ENCODE peak calls at places on chromosome 13, in eight cellular contexts. One of them, this sample, is unnamed.

GRCh38 chr13:97879646-97880297 is 73.7 kb upstream of the IPO5 start:
- DNase-seq in HepG2: no peak
- DNase-seq in thoracic aorta: no peak
- DNase-seq in astrocyte of the spinal cord: peak
- DNase-seq in brain microvascular endothelial cell: peak
- DNase-seq in breast epithelium: no peak
- DNase-seq in heart right ventricle: no peak
- DNase-seq in mesendoderm: peak
- DNase-seq in this sample: peak

GRCh38 chr13:60164490-60164889 is 762 bp upstream of the DIAPH3 start:
- DNase-seq in heart right ventricle: no peak
- DNase-seq in thoracic aorta: no peak
- DNase-seq in astrocyte of the spinal cord: no peak
- DNase-seq in mesendoderm: peak
- DNase-seq in HepG2: no peak
- DNase-seq in brain microvascular endothelial cell: no peak
- DNase-seq in breast epithelium: no peak
- DNase-seq in this sample: no peak

GRCh38 chr13:72886272-72887062 is 104.5 kb downstream of the PIBF1 start:
- DNase-seq in brain microvascular endothelial cell: no peak
- DNase-seq in mesendoderm: no peak
- DNase-seq in astrocyte of the spinal cord: no peak
- DNase-seq in breast epithelium: no peak
- DNase-seq in HepG2: no peak
- DNase-seq in heart right ventricle: no peak
- DNase-seq in thoracic aorta: no peak
- DNase-seq in this sample: no peak

GRCh38 chr13:22030321-22030720 is 359.4 kb downstream of the FGF9 start:
- DNase-seq in mesendoderm: no peak
- DNase-seq in heart right ventricle: no peak
- DNase-seq in astrocyte of the spinal cord: no peak
- DNase-seq in thoracic aorta: no peak
- DNase-seq in HepG2: no peak
- DNase-seq in brain microvascular endothelial cell: no peak
- DNase-seq in breast epithelium: no peak
- DNase-seq in this sample: no peak

GRCh38 chr13:29137995-29138394 is 317.9 kb downstream of the MTUS2 start:
- DNase-seq in mesendoderm: peak
- DNase-seq in heart right ventricle: no peak
- DNase-seq in HepG2: no peak
- DNase-seq in brain microvascular endothelial cell: no peak
- DNase-seq in thoracic aorta: no peak
- DNase-seq in breast epithelium: no peak
- DNase-seq in astrocyte of the spinal cord: no peak
- DNase-seq in this sample: no peak

GRCh38 chr13:90362718-90363117 is 984.8 kb upstream of the MIR17HG start:
- DNase-seq in astrocyte of the spinal cord: no peak
- DNase-seq in thoracic aorta: no peak
- DNase-seq in heart right ventricle: no peak
- DNase-seq in HepG2: no peak
- DNase-seq in breast epithelium: no peak
- DNase-seq in brain microvascular endothelial cell: peak
- DNase-seq in mesendoderm: no peak
- DNase-seq in this sample: no peak

GRCh38 chr13:51585234-51585672 is 991 bp downstream of the WDFY2 start:
- DNase-seq in mesendoderm: no peak
- DNase-seq in heart right ventricle: no peak
- DNase-seq in HepG2: no peak
- DNase-seq in breast epithelium: no peak
- DNase-seq in astrocyte of the spinal cord: peak
- DNase-seq in thoracic aorta: no peak
- DNase-seq in brain microvascular endothelial cell: peak
- DNase-seq in this sample: no peak

GRCh38 chr13:102724923-102725322 is 30.1 kb upstream of the METTL21C start:
- DNase-seq in astrocyte of the spinal cord: peak
- DNase-seq in HepG2: peak
- DNase-seq in thoracic aorta: no peak
- DNase-seq in brain microvascular endothelial cell: peak
- DNase-seq in heart right ventricle: no peak
- DNase-seq in breast epithelium: no peak
- DNase-seq in mesendoderm: peak
- DNase-seq in this sample: no peak

GRCh38 chr13:25608181-25608580 is 236.4 kb downstream of the ATP8A2 start:
- DNase-seq in mesendoderm: no peak
- DNase-seq in thoracic aorta: no peak
- DNase-seq in brain microvascular endothelial cell: no peak
- DNase-seq in astrocyte of the spinal cord: no peak
- DNase-seq in breast epithelium: no peak
- DNase-seq in HepG2: no peak
- DNase-seq in heart right ventricle: no peak
- DNase-seq in this sample: no peak

GRCh38 chr13:47226516-47226915 is 329.7 kb upstream of the HTR2A start:
- DNase-seq in HepG2: no peak
- DNase-seq in heart right ventricle: no peak
- DNase-seq in brain microvascular endothelial cell: no peak
- DNase-seq in thoracic aorta: no peak
- DNase-seq in mesendoderm: no peak
- DNase-seq in astrocyte of the spinal cord: no peak
- DNase-seq in breast epithelium: no peak
- DNase-seq in this sample: no peak

GRCh38 chr13:47426126-47426849 is 529.4 kb upstream of the HTR2A start:
- DNase-seq in heart right ventricle: no peak
- DNase-seq in HepG2: no peak
- DNase-seq in thoracic aorta: no peak
- DNase-seq in astrocyte of the spinal cord: peak
- DNase-seq in breast epithelium: peak
- DNase-seq in brain microvascular endothelial cell: peak
- DNase-seq in mesendoderm: no peak
- DNase-seq in this sample: peak

GRCh38 chr13:30466358-30466714 is 600 bp upstream of the HMGB1 start:
- DNase-seq in breast epithelium: no peak
- DNase-seq in mesendoderm: peak
- DNase-seq in astrocyte of the spinal cord: peak
- DNase-seq in brain microvascular endothelial cell: peak
- DNase-seq in HepG2: no peak
- DNase-seq in heart right ventricle: no peak
- DNase-seq in thoracic aorta: no peak
- DNase-seq in this sample: no peak

GRCh38 chr13:40477623-40478608 is 188.5 kb downstream of the FOXO1 start:
- DNase-seq in brain microvascular endothelial cell: peak
- DNase-seq in HepG2: peak
- DNase-seq in mesendoderm: peak
- DNase-seq in heart right ventricle: peak
- DNase-seq in thoracic aorta: no peak
- DNase-seq in astrocyte of the spinal cord: no peak
- DNase-seq in breast epithelium: no peak
- DNase-seq in this sample: no peak

GRCh38 chr13:29543230-29544215 is 52.0 kb downstream of the SLC7A1 start:
- DNase-seq in brain microvascular endothelial cell: peak
- DNase-seq in mesendoderm: peak
- DNase-seq in thoracic aorta: no peak
- DNase-seq in heart right ventricle: no peak
- DNase-seq in astrocyte of the spinal cord: peak
- DNase-seq in breast epithelium: no peak
- DNase-seq in HepG2: peak
- DNase-seq in this sample: no peak

GRCh38 chr13:95075506-95075905 is 225.7 kb downstream of the ABCC4 start:
- DNase-seq in brain microvascular endothelial cell: no peak
- DNase-seq in thoracic aorta: no peak
- DNase-seq in breast epithelium: no peak
- DNase-seq in HepG2: no peak
- DNase-seq in heart right ventricle: no peak
- DNase-seq in mesendoderm: no peak
- DNase-seq in astrocyte of the spinal cord: no peak
- DNase-seq in this sample: no peak

GRCh38 chr13:104253063-104253680 is 1187.0 kb upstream of the SLC10A2 start:
- DNase-seq in breast epithelium: no peak
- DNase-seq in thoracic aorta: no peak
- DNase-seq in HepG2: no peak
- DNase-seq in mesendoderm: no peak
- DNase-seq in brain microvascular endothelial cell: peak
- DNase-seq in astrocyte of the spinal cord: peak
- DNase-seq in heart right ventricle: no peak
- DNase-seq in this sample: peak

GRCh38 chr13:42807236-42807635 is 25.9 kb downstream of the FAM216B start:
- DNase-seq in astrocyte of the spinal cord: peak
- DNase-seq in heart right ventricle: no peak
- DNase-seq in thoracic aorta: no peak
- DNase-seq in brain microvascular endothelial cell: no peak
- DNase-seq in HepG2: no peak
- DNase-seq in mesendoderm: no peak
- DNase-seq in breast epithelium: no peak
- DNase-seq in this sample: no peak

GRCh38 chr13:97273341-97273831 is 51.3 kb downstream of the MBNL2 start:
- DNase-seq in HepG2: no peak
- DNase-seq in thoracic aorta: no peak
- DNase-seq in astrocyte of the spinal cord: no peak
- DNase-seq in brain microvascular endothelial cell: no peak
- DNase-seq in heart right ventricle: no peak
- DNase-seq in breast epithelium: peak
- DNase-seq in mesendoderm: no peak
- DNase-seq in this sample: no peak

GRCh38 chr13:76815344-76815743 is 70.9 kb downstream of the KCTD12 start:
- DNase-seq in astrocyte of the spinal cord: no peak
- DNase-seq in thoracic aorta: no peak
- DNase-seq in mesendoderm: no peak
- DNase-seq in HepG2: no peak
- DNase-seq in heart right ventricle: no peak
- DNase-seq in breast epithelium: no peak
- DNase-seq in brain microvascular endothelial cell: no peak
- DNase-seq in this sample: no peak

GRCh38 chr13:24252136-24252535 is 57.2 kb upstream of the C1QTNF9 start:
- DNase-seq in brain microvascular endothelial cell: no peak
- DNase-seq in astrocyte of the spinal cord: no peak
- DNase-seq in HepG2: no peak
- DNase-seq in mesendoderm: no peak
- DNase-seq in thoracic aorta: no peak
- DNase-seq in breast epithelium: no peak
- DNase-seq in heart right ventricle: no peak
- DNase-seq in this sample: no peak

GRCh38 chr13:24249586-24249985 is 59.8 kb upstream of the C1QTNF9 start:
- DNase-seq in brain microvascular endothelial cell: no peak
- DNase-seq in thoracic aorta: no peak
- DNase-seq in heart right ventricle: no peak
- DNase-seq in astrocyte of the spinal cord: no peak
- DNase-seq in breast epithelium: no peak
- DNase-seq in HepG2: no peak
- DNase-seq in mesendoderm: no peak
- DNase-seq in this sample: no peak

GRCh38 chr13:24254151-24254810 is 55.1 kb upstream of the C1QTNF9 start:
- DNase-seq in heart right ventricle: no peak
- DNase-seq in HepG2: no peak
- DNase-seq in mesendoderm: no peak
- DNase-seq in astrocyte of the spinal cord: no peak
- DNase-seq in thoracic aorta: no peak
- DNase-seq in breast epithelium: no peak
- DNase-seq in brain microvascular endothelial cell: no peak
- DNase-seq in this sample: no peak

GRCh38 chr13:24253520-24254150 is 55.7 kb upstream of the C1QTNF9 start:
- DNase-seq in heart right ventricle: no peak
- DNase-seq in astrocyte of the spinal cord: no peak
- DNase-seq in thoracic aorta: no peak
- DNase-seq in brain microvascular endothelial cell: no peak
- DNase-seq in mesendoderm: no peak
- DNase-seq in HepG2: no peak
- DNase-seq in breast epithelium: no peak
- DNase-seq in this sample: no peak

DNA sequence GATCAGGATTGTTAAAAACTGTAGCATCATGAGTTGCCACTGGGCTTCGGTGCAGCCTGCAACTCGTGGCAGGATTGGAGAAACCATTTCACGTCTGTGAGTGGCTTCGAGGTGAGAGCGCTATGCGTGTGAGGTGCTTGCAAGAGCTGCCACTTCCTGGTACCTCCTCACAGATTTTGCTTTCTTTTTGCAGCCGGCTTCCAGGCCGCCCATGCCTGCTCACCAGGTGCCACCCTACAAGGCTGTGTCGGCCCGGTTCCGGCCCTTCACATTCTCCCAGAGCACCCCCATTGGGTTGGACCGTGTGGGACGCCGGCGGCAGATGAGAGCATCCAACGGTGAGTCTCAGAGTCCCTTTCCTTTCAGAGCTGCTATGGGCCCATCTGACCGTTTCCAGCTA is 57.9 kb upstream of the C1QTNF9 start:
- DNase-seq in heart right ventricle: no peak
- DNase-seq in HepG2: no peak
- DNase-seq in mesendoderm: no peak
- DNase-seq in breast epithelium: no peak
- DNase-seq in brain microvascular endothelial cell: no peak
- DNase-seq in astrocyte of the spinal cord: no peak
- DNase-seq in thoracic aorta: no peak
- DNase-seq in this sample: no peak
- H3K4me3 ChIP-seq in heart right ventricle: peak
- H3K4me3 ChIP-seq in HepG2: no peak
- H3K4me3 ChIP-seq in mesendoderm: no peak
- H3K4me3 ChIP-seq in breast epithelium: no peak
- H3K4me3 ChIP-seq in brain microvascular endothelial cell: no peak
- H3K4me3 ChIP-seq in astrocyte of the spinal cord: no peak
- H3K4me3 ChIP-seq in thoracic aorta: peak
- H3K4me3 ChIP-seq in this sample: no peak

GRCh38 chr13:111115841-111116500 is 861 bp downstream of the ARHGEF7 start:
- DNase-seq in mesendoderm: peak
- DNase-seq in heart right ventricle: peak
- DNase-seq in thoracic aorta: no peak
- DNase-seq in HepG2: peak
- DNase-seq in brain microvascular endothelial cell: peak
- DNase-seq in astrocyte of the spinal cord: peak
- DNase-seq in breast epithelium: no peak
- DNase-seq in this sample: peak
- H3K4me3 ChIP-seq in mesendoderm: peak
- H3K4me3 ChIP-seq in heart right ventricle: peak
- H3K4me3 ChIP-seq in thoracic aorta: peak
- H3K4me3 ChIP-seq in HepG2: peak
- H3K4me3 ChIP-seq in brain microvascular endothelial cell: peak
- H3K4me3 ChIP-seq in astrocyte of the spinal cord: peak
- H3K4me3 ChIP-seq in breast epithelium: peak
- H3K4me3 ChIP-seq in this sample: peak

GRCh38 chr13:80716610-80717081 is 375.7 kb upstream of the SPRY2 start:
- DNase-seq in breast epithelium: no peak
- DNase-seq in astrocyte of the spinal cord: peak
- DNase-seq in brain microvascular endothelial cell: no peak
- DNase-seq in thoracic aorta: no peak
- DNase-seq in HepG2: no peak
- DNase-seq in mesendoderm: no peak
- DNase-seq in heart right ventricle: peak
- DNase-seq in this sample: peak
- H3K4me3 ChIP-seq in breast epithelium: no peak
- H3K4me3 ChIP-seq in astrocyte of the spinal cord: no peak
- H3K4me3 ChIP-seq in brain microvascular endothelial cell: no peak
- H3K4me3 ChIP-seq in thoracic aorta: no peak
- H3K4me3 ChIP-seq in HepG2: no peak
- H3K4me3 ChIP-seq in mesendoderm: no peak
- H3K4me3 ChIP-seq in heart right ventricle: no peak
- H3K4me3 ChIP-seq in this sample: no peak

DNA sequence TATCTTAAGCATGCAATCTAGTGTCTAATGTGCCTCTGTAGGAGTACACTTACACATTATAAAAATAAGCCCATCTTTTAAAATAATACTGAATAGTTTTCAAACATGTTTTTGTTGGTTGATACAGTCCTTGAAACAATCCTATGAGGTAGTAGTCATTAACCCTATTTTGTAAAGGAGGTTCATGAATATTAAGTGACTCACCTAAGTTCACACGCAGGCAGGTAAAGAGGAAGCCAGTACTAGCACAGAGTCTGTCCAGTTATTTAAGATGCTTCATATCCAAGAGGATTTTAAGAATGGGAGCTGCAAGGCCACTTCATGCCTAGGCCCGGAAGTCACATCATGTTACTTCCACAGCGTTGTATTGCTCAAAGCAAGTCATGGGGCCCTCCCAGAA is 121.0 kb upstream of the MAB21L1 start:
- DNase-seq in thoracic aorta: no peak
- DNase-seq in brain microvascular endothelial cell: no peak
- DNase-seq in mesendoderm: no peak
- DNase-seq in HepG2: no peak
- DNase-seq in heart right ventricle: no peak
- DNase-seq in breast epithelium: no peak
- DNase-seq in astrocyte of the spinal cord: no peak
- DNase-seq in this sample: no peak
- H3K4me3 ChIP-seq in thoracic aorta: no peak
- H3K4me3 ChIP-seq in brain microvascular endothelial cell: no peak
- H3K4me3 ChIP-seq in mesendoderm: no peak
- H3K4me3 ChIP-seq in HepG2: no peak
- H3K4me3 ChIP-seq in heart right ventricle: no peak
- H3K4me3 ChIP-seq in breast epithelium: no peak
- H3K4me3 ChIP-seq in astrocyte of the spinal cord: no peak
- H3K4me3 ChIP-seq in this sample: no peak